ENCODE peak calls at places on chromosomes 11 and 22, in six cellular contexts. One of them, this sample, is unnamed.
A peak's percentile ranks its signal among the peaks of the same experiment; 100 is the strongest.

GRCh38 chr11:73121692-73122091 is 20.4 kb downstream of the FCHSD2 start:
- DNase-seq in activated T-helper 1 cell treated with Interleukin-2 at 50 U/mL for 16 hours: no peak
- DNase-seq in RCC 7860: no peak
- DNase-seq in keratinocyte: no peak
- DNase-seq in T-helper 1 cell: no peak
- DNase-seq in AG08396: no peak
- DNase-seq in this sample: no peak

GRCh38 chr11:1970956-1971355 is 23.8 kb downstream of the MRPL23 start:
- DNase-seq in AG08396: no peak
- DNase-seq in activated T-helper 1 cell treated with Interleukin-2 at 50 U/mL for 16 hours: no peak
- DNase-seq in keratinocyte: no peak
- DNase-seq in RCC 7860: no peak
- DNase-seq in T-helper 1 cell: no peak
- DNase-seq in this sample: no peak

GRCh38 chr11:34658071-34659015 is 37.5 kb downstream of the EHF start:
- DNase-seq in RCC 7860: no peak
- DNase-seq in activated T-helper 1 cell treated with Interleukin-2 at 50 U/mL for 16 hours: no peak
- DNase-seq in keratinocyte: no peak
- DNase-seq in AG08396: no peak
- DNase-seq in T-helper 1 cell: no peak
- DNase-seq in this sample: no peak

GRCh38 chr11:78993800-78994430 is 419.3 kb upstream of the NARS2 start:
- DNase-seq in T-helper 1 cell: no peak
- DNase-seq in RCC 7860: no peak
- DNase-seq in keratinocyte: no peak
- DNase-seq in AG08396: no peak
- DNase-seq in activated T-helper 1 cell treated with Interleukin-2 at 50 U/mL for 16 hours: no peak
- DNase-seq in this sample: no peak

GRCh38 chr11:34632105-34632780 is 11.3 kb downstream of the EHF start:
- DNase-seq in AG08396: no peak
- DNase-seq in T-helper 1 cell: no peak
- DNase-seq in activated T-helper 1 cell treated with Interleukin-2 at 50 U/mL for 16 hours: no peak
- DNase-seq in keratinocyte: no peak
- DNase-seq in RCC 7860: no peak
- DNase-seq in this sample: peak; percentile 95

GRCh38 chr11:61871158-61871597 is 20.2 kb downstream of the FADS3 start:
- DNase-seq in RCC 7860: peak; percentile 44
- DNase-seq in AG08396: peak; percentile 91
- DNase-seq in activated T-helper 1 cell treated with Interleukin-2 at 50 U/mL for 16 hours: peak; percentile 35
- DNase-seq in keratinocyte: no peak
- DNase-seq in T-helper 1 cell: peak; percentile 37
- DNase-seq in this sample: peak; percentile 79

GRCh38 chr22:36546092-36546804 is 17.3 kb upstream of the EIF3D start:
- DNase-seq in activated T-helper 1 cell treated with Interleukin-2 at 50 U/mL for 16 hours: no peak
- DNase-seq in T-helper 1 cell: no peak
- DNase-seq in AG08396: peak; percentile 61
- DNase-seq in keratinocyte: no peak
- DNase-seq in RCC 7860: no peak
- DNase-seq in this sample: peak; percentile 41

GRCh38 chr11:92131289-92131890 is 93.2 kb upstream of the FAT3 start:
- DNase-seq in activated T-helper 1 cell treated with Interleukin-2 at 50 U/mL for 16 hours: no peak
- DNase-seq in RCC 7860: peak; percentile 31
- DNase-seq in T-helper 1 cell: no peak
- DNase-seq in AG08396: no peak
- DNase-seq in keratinocyte: no peak
- DNase-seq in this sample: no peak

GRCh38 chr11:56932572-56933235 is 56.0 kb upstream of the OR5AK2 start:
- DNase-seq in RCC 7860: peak; percentile 79
- DNase-seq in activated T-helper 1 cell treated with Interleukin-2 at 50 U/mL for 16 hours: no peak
- DNase-seq in AG08396: no peak
- DNase-seq in T-helper 1 cell: no peak
- DNase-seq in keratinocyte: peak; percentile 93
- DNase-seq in this sample: peak; percentile 22

GRCh38 chr22:44391481-44392445 is 79.0 kb upstream of the SHISAL1 start:
- DNase-seq in T-helper 1 cell: no peak
- DNase-seq in activated T-helper 1 cell treated with Interleukin-2 at 50 U/mL for 16 hours: no peak
- DNase-seq in keratinocyte: no peak
- DNase-seq in RCC 7860: no peak
- DNase-seq in AG08396: no peak
- DNase-seq in this sample: no peak

GRCh38 chr11:36403661-36404060 is 106.4 kb downstream of the TRAF6 start:
- DNase-seq in keratinocyte: no peak
- DNase-seq in T-helper 1 cell: no peak
- DNase-seq in RCC 7860: no peak
- DNase-seq in AG08396: no peak
- DNase-seq in activated T-helper 1 cell treated with Interleukin-2 at 50 U/mL for 16 hours: no peak
- DNase-seq in this sample: no peak

GRCh38 chr11:35590412-35590811 is 27.8 kb upstream of the FJX1 start:
- DNase-seq in keratinocyte: no peak
- DNase-seq in RCC 7860: peak; percentile 13
- DNase-seq in T-helper 1 cell: no peak
- DNase-seq in activated T-helper 1 cell treated with Interleukin-2 at 50 U/mL for 16 hours: no peak
- DNase-seq in AG08396: no peak
- DNase-seq in this sample: peak; percentile 18

GRCh38 chr11:67600324-67601029 is 6.3 kb upstream of the NDUFV1 start:
- DNase-seq in activated T-helper 1 cell treated with Interleukin-2 at 50 U/mL for 16 hours: no peak
- DNase-seq in AG08396: no peak
- DNase-seq in keratinocyte: no peak
- DNase-seq in T-helper 1 cell: no peak
- DNase-seq in RCC 7860: no peak
- DNase-seq in this sample: no peak

GRCh38 chr11:38252620-38253019 is 1654.6 kb upstream of the RAG2 start:
- DNase-seq in activated T-helper 1 cell treated with Interleukin-2 at 50 U/mL for 16 hours: no peak
- DNase-seq in T-helper 1 cell: no peak
- DNase-seq in RCC 7860: no peak
- DNase-seq in AG08396: no peak
- DNase-seq in keratinocyte: no peak
- DNase-seq in this sample: no peak

GRCh38 chr22:44221710-44222475 is 41.2 kb downstream of the PARVG start:
- DNase-seq in activated T-helper 1 cell treated with Interleukin-2 at 50 U/mL for 16 hours: no peak
- DNase-seq in T-helper 1 cell: no peak
- DNase-seq in keratinocyte: no peak
- DNase-seq in AG08396: no peak
- DNase-seq in RCC 7860: no peak
- DNase-seq in this sample: no peak

GRCh38 chr11:14073821-14074529 is 111.5 kb downstream of the SPON1 start:
- DNase-seq in activated T-helper 1 cell treated with Interleukin-2 at 50 U/mL for 16 hours: no peak
- DNase-seq in T-helper 1 cell: no peak
- DNase-seq in keratinocyte: no peak
- DNase-seq in AG08396: peak; percentile 30
- DNase-seq in RCC 7860: no peak
- DNase-seq in this sample: no peak

GRCh38 chr22:26462971-26463661 is 20.5 kb downstream of the HPS4 start:
- DNase-seq in activated T-helper 1 cell treated with Interleukin-2 at 50 U/mL for 16 hours: no peak
- DNase-seq in RCC 7860: no peak
- DNase-seq in T-helper 1 cell: no peak
- DNase-seq in keratinocyte: no peak
- DNase-seq in AG08396: no peak
- DNase-seq in this sample: no peak